ENCODE peak calls at places on chromosomes 13 and 19, in four cellular contexts. K, M, A and D are unnamed samples.

GRCh38 chr19:24074720-24075119 is 12.3 kb upstream of the ZNF254 start:
- DNase-seq in K (no peak), M (no peak), A (peak; percentile 30), D (no peak)

GRCh38 chr13:48155850-48156249 is 60.9 kb upstream of the MED4 start:
- DNase-seq in A (peak; percentile 65), K (peak; percentile 9), M (no peak), D (peak; percentile 13)

GRCh38 chr13:26589754-26590153 is 32.3 kb downstream of the WASF3 start:
- DNase-seq in K (no peak), A (peak; percentile 57), M (no peak), D (no peak)

GRCh38 chr13:95137096-95137495 is 164.2 kb downstream of the ABCC4 start:
- DNase-seq in K (no peak), A (peak; percentile 29), M (no peak), D (no peak)

GRCh38 chr19:18440421-18440877 is 2.5 kb upstream of the ISYNA1 start:
- DNase-seq in K (no peak), A (no peak), M (no peak), D (no peak)

GRCh38 chr13:40664100-40665060 is 2.1 kb downstream of the FOXO1 start:
- DNase-seq in K (peak; percentile 76), A (peak; percentile 42), M (peak; percentile 45), D (peak; percentile 78)

GRCh38 chr13:84607614-84608013 is 725.3 kb upstream of the SLITRK1 start:
- DNase-seq in K (no peak), M (no peak), A (peak; percentile 91), D (no peak)

GRCh38 chr19:35279985-35280821 is 2.1 kb upstream of the HAMP start:
- DNase-seq in M (no peak), K (no peak), A (no peak), D (no peak)

GRCh38 chr19:44576843-44577565 is 36.4 kb upstream of the IGSF23 start:
- DNase-seq in K (no peak), M (peak; percentile 58), A (peak; percentile 32), D (no peak)

GRCh38 chr19:11420429-11420893 is 1.3 kb upstream of the RGL3 start:
- DNase-seq in K (no peak), A (no peak), M (peak; percentile 44), D (no peak)

GRCh38 chr13:21685485-21686064 is 14.7 kb downstream of the FGF9 start:
- DNase-seq in A (no peak), M (no peak), K (no peak), D (no peak)

GRCh38 chr19:343941-344624 is 513 bp downstream of the MIER2 start:
- DNase-seq in A (peak; percentile 23), K (no peak), M (peak; percentile 81), D (peak; percentile 14)

GRCh38 chr13:96996886-96997285 is 2.6 kb upstream of the OXGR1 start:
- DNase-seq in M (no peak), A (no peak), K (no peak), D (no peak)

GRCh38 chr19:1263198-1263597 is 5.9 kb upstream of the CIRBP start:
- DNase-seq in A (no peak), K (no peak), M (no peak), D (no peak)

GRCh38 chr13:25738342-25738771 is 313.5 kb downstream of the SHISA2 start:
- DNase-seq in M (no peak), K (no peak), A (peak; percentile 78), D (no peak)

GRCh38 chr13:109764474-109765292 is 21.7 kb downstream of the IRS2 start:
- DNase-seq in K (no peak), M (peak; percentile 24), A (peak; percentile 38), D (peak; percentile 25)

GRCh38 chr19:871446-872265 is 12.2 kb downstream of the CFD start:
- DNase-seq in A (no peak), K (no peak), M (peak; percentile 75), D (no peak)

GRCh38 chr13:33194820-33195692 is 90.5 kb downstream of the STARD13 start:
- DNase-seq in M (no peak), A (peak; percentile 97), K (no peak), D (no peak)

GRCh38 chr13:41199526-41199925 is 5.2 kb upstream of the KBTBD7 start:
- DNase-seq in M (no peak), A (no peak), K (no peak), D (no peak)

GRCh38 chr13:59951011-59951410 is 212.7 kb downstream of the DIAPH3 start:
- DNase-seq in K (no peak), A (peak; percentile 46), M (no peak), D (no peak)

GRCh38 chr13:41365636-41366035 is 54.6 kb downstream of the NAA16 start:
- DNase-seq in M (no peak), A (peak; percentile 14), K (no peak), D (no peak)

GRCh38 chr13:64640002-64640401 is 2590.1 kb downstream of the PCDH9 start:
- DNase-seq in A (no peak), M (no peak), K (no peak), D (no peak)

GRCh38 chr13:98979012-98979411 is 1.1 kb upstream of the DOCK9 start:
- DNase-seq in M (no peak), K (no peak), A (no peak), D (no peak)

GRCh38 chr13:112629161-112629560 is 41.2 kb upstream of the TUBGCP3 start:
- DNase-seq in A (no peak), K (no peak), M (no peak), D (no peak)